ENCODE peak calls at places on chromosomes 12 and 14, in ten cellular contexts. One of them, this sample, is unnamed.

GRCh38 chr12:103529306-103529705 is 33.5 kb upstream of the C12orf42 start:
- DNase-seq in LoVo: no peak
- DNase-seq in germinal center: no peak
- DNase-seq in frontal cortex: no peak
- DNase-seq in NCI-H2029: no peak
- DNase-seq in activated CD4-positive, alpha-beta T cell treated with anti-CD3 and anti-CD28 coated beads, Interleukin-2, amount 50 U/mL, for 4 hours: no peak
- DNase-seq in HEK293T: no peak
- DNase-seq in GM23248: no peak
- DNase-seq in hypothalamus: no peak
- DNase-seq in midbrain: no peak
- DNase-seq in this sample: no peak

GRCh38 chr14:55705651-55706340 is 125.8 kb downstream of the KTN1 start:
- DNase-seq in LoVo: no peak
- DNase-seq in germinal center: no peak
- DNase-seq in frontal cortex: no peak
- DNase-seq in NCI-H2029: peak
- DNase-seq in activated CD4-positive, alpha-beta T cell treated with anti-CD3 and anti-CD28 coated beads, Interleukin-2, amount 50 U/mL, for 4 hours: no peak
- DNase-seq in HEK293T: no peak
- DNase-seq in GM23248: no peak
- DNase-seq in hypothalamus: no peak
- DNase-seq in midbrain: no peak
- DNase-seq in this sample: no peak

GRCh38 chr12:79850610-79851299 is 84.1 kb downstream of the PPP1R12A start:
- DNase-seq in LoVo: no peak
- DNase-seq in germinal center: no peak
- DNase-seq in frontal cortex: no peak
- DNase-seq in NCI-H2029: no peak
- DNase-seq in activated CD4-positive, alpha-beta T cell treated with anti-CD3 and anti-CD28 coated beads, Interleukin-2, amount 50 U/mL, for 4 hours: no peak
- DNase-seq in HEK293T: no peak
- DNase-seq in GM23248: no peak
- DNase-seq in hypothalamus: no peak
- DNase-seq in midbrain: no peak
- DNase-seq in this sample: no peak

GRCh38 chr14:93976477-93977057 is at the start of gene ASB2:
- DNase-seq in LoVo: no peak
- DNase-seq in germinal center: peak
- DNase-seq in frontal cortex: no peak
- DNase-seq in NCI-H2029: no peak
- DNase-seq in activated CD4-positive, alpha-beta T cell treated with anti-CD3 and anti-CD28 coated beads, Interleukin-2, amount 50 U/mL, for 4 hours: no peak
- DNase-seq in HEK293T: no peak
- DNase-seq in GM23248: no peak
- DNase-seq in hypothalamus: no peak
- DNase-seq in midbrain: no peak
- DNase-seq in this sample: peak

GRCh38 chr12:45893240-45893639 is 97.1 kb downstream of the SCAF11 start:
- DNase-seq in LoVo: no peak
- DNase-seq in germinal center: no peak
- DNase-seq in frontal cortex: no peak
- DNase-seq in NCI-H2029: no peak
- DNase-seq in activated CD4-positive, alpha-beta T cell treated with anti-CD3 and anti-CD28 coated beads, Interleukin-2, amount 50 U/mL, for 4 hours: no peak
- DNase-seq in HEK293T: peak
- DNase-seq in GM23248: peak
- DNase-seq in hypothalamus: no peak
- DNase-seq in midbrain: peak
- DNase-seq in this sample: no peak

GRCh38 chr12:57215668-57216013 is 953 bp upstream of the NXPH4 start:
- DNase-seq in LoVo: no peak
- DNase-seq in germinal center: peak
- DNase-seq in frontal cortex: no peak
- DNase-seq in NCI-H2029: no peak
- DNase-seq in activated CD4-positive, alpha-beta T cell treated with anti-CD3 and anti-CD28 coated beads, Interleukin-2, amount 50 U/mL, for 4 hours: no peak
- DNase-seq in HEK293T: no peak
- DNase-seq in GM23248: peak
- DNase-seq in hypothalamus: no peak
- DNase-seq in midbrain: no peak
- DNase-seq in this sample: no peak

GRCh38 chr12:128747441-128747840 is 76.3 kb downstream of the SLC15A4 start:
- DNase-seq in LoVo: no peak
- DNase-seq in germinal center: no peak
- DNase-seq in frontal cortex: no peak
- DNase-seq in NCI-H2029: no peak
- DNase-seq in activated CD4-positive, alpha-beta T cell treated with anti-CD3 and anti-CD28 coated beads, Interleukin-2, amount 50 U/mL, for 4 hours: no peak
- DNase-seq in HEK293T: no peak
- DNase-seq in GM23248: no peak
- DNase-seq in hypothalamus: no peak
- DNase-seq in midbrain: no peak
- DNase-seq in this sample: no peak

GRCh38 chr14:33776871-33777270 is 174.0 kb downstream of the EGLN3 start:
- DNase-seq in LoVo: no peak
- DNase-seq in germinal center: no peak
- DNase-seq in frontal cortex: no peak
- DNase-seq in NCI-H2029: no peak
- DNase-seq in activated CD4-positive, alpha-beta T cell treated with anti-CD3 and anti-CD28 coated beads, Interleukin-2, amount 50 U/mL, for 4 hours: no peak
- DNase-seq in HEK293T: no peak
- DNase-seq in GM23248: no peak
- DNase-seq in hypothalamus: no peak
- DNase-seq in midbrain: no peak
- DNase-seq in this sample: no peak

GRCh38 chr12:130966443-130967030 is 12.8 kb downstream of the ADGRD1 start:
- DNase-seq in LoVo: no peak
- DNase-seq in germinal center: no peak
- DNase-seq in frontal cortex: no peak
- DNase-seq in NCI-H2029: no peak
- DNase-seq in activated CD4-positive, alpha-beta T cell treated with anti-CD3 and anti-CD28 coated beads, Interleukin-2, amount 50 U/mL, for 4 hours: no peak
- DNase-seq in HEK293T: no peak
- DNase-seq in GM23248: no peak
- DNase-seq in hypothalamus: no peak
- DNase-seq in midbrain: no peak
- DNase-seq in this sample: no peak

GRCh38 chr14:104717137-104717536 is 6.9 kb upstream of the ADSS1 start:
- DNase-seq in LoVo: no peak
- DNase-seq in germinal center: no peak
- DNase-seq in frontal cortex: no peak
- DNase-seq in NCI-H2029: no peak
- DNase-seq in activated CD4-positive, alpha-beta T cell treated with anti-CD3 and anti-CD28 coated beads, Interleukin-2, amount 50 U/mL, for 4 hours: no peak
- DNase-seq in HEK293T: no peak
- DNase-seq in GM23248: no peak
- DNase-seq in hypothalamus: no peak
- DNase-seq in midbrain: no peak
- DNase-seq in this sample: no peak

GRCh38 chr12:113610698-113611097 is 139.0 kb upstream of the LHX5 start:
- DNase-seq in LoVo: no peak
- DNase-seq in germinal center: no peak
- DNase-seq in frontal cortex: no peak
- DNase-seq in NCI-H2029: no peak
- DNase-seq in activated CD4-positive, alpha-beta T cell treated with anti-CD3 and anti-CD28 coated beads, Interleukin-2, amount 50 U/mL, for 4 hours: no peak
- DNase-seq in HEK293T: no peak
- DNase-seq in GM23248: no peak
- DNase-seq in hypothalamus: no peak
- DNase-seq in midbrain: no peak
- DNase-seq in this sample: no peak

GRCh38 chr12:26874501-26875296 is 41.7 kb upstream of the ITPR2 start:
- DNase-seq in LoVo: no peak
- DNase-seq in germinal center: no peak
- DNase-seq in frontal cortex: no peak
- DNase-seq in NCI-H2029: no peak
- DNase-seq in activated CD4-positive, alpha-beta T cell treated with anti-CD3 and anti-CD28 coated beads, Interleukin-2, amount 50 U/mL, for 4 hours: no peak
- DNase-seq in HEK293T: no peak
- DNase-seq in GM23248: no peak
- DNase-seq in hypothalamus: no peak
- DNase-seq in midbrain: no peak
- DNase-seq in this sample: no peak

GRCh38 chr12:49059063-49059384 is 1.6 kb downstream of the KMT2D start:
- DNase-seq in LoVo: no peak
- DNase-seq in germinal center: no peak
- DNase-seq in frontal cortex: no peak
- DNase-seq in NCI-H2029: no peak
- DNase-seq in activated CD4-positive, alpha-beta T cell treated with anti-CD3 and anti-CD28 coated beads, Interleukin-2, amount 50 U/mL, for 4 hours: no peak
- DNase-seq in HEK293T: no peak
- DNase-seq in GM23248: peak
- DNase-seq in hypothalamus: no peak
- DNase-seq in midbrain: no peak
- DNase-seq in this sample: no peak

GRCh38 chr12:13049816-13050215 is 5.6 kb downstream of the FAM234B start:
- DNase-seq in LoVo: no peak
- DNase-seq in germinal center: no peak
- DNase-seq in frontal cortex: no peak
- DNase-seq in NCI-H2029: no peak
- DNase-seq in activated CD4-positive, alpha-beta T cell treated with anti-CD3 and anti-CD28 coated beads, Interleukin-2, amount 50 U/mL, for 4 hours: no peak
- DNase-seq in HEK293T: no peak
- DNase-seq in GM23248: peak
- DNase-seq in hypothalamus: no peak
- DNase-seq in midbrain: no peak
- DNase-seq in this sample: no peak

GRCh38 chr14:94110552-94111181 is at the start of gene IFI27:
- DNase-seq in LoVo: peak
- DNase-seq in germinal center: no peak
- DNase-seq in frontal cortex: peak
- DNase-seq in NCI-H2029: peak
- DNase-seq in activated CD4-positive, alpha-beta T cell treated with anti-CD3 and anti-CD28 coated beads, Interleukin-2, amount 50 U/mL, for 4 hours: no peak
- DNase-seq in HEK293T: no peak
- DNase-seq in GM23248: peak
- DNase-seq in hypothalamus: no peak
- DNase-seq in midbrain: no peak
- DNase-seq in this sample: no peak

GRCh38 chr12:44127966-44128365 is 292.1 kb downstream of the TMEM117 start:
- DNase-seq in LoVo: no peak
- DNase-seq in germinal center: no peak
- DNase-seq in frontal cortex: no peak
- DNase-seq in NCI-H2029: no peak
- DNase-seq in activated CD4-positive, alpha-beta T cell treated with anti-CD3 and anti-CD28 coated beads, Interleukin-2, amount 50 U/mL, for 4 hours: no peak
- DNase-seq in HEK293T: no peak
- DNase-seq in GM23248: no peak
- DNase-seq in hypothalamus: no peak
- DNase-seq in midbrain: peak
- DNase-seq in this sample: no peak

GRCh38 chr12:25819713-25820112 is 138.8 kb upstream of the RASSF8 start:
- DNase-seq in LoVo: no peak
- DNase-seq in germinal center: no peak
- DNase-seq in frontal cortex: no peak
- DNase-seq in NCI-H2029: no peak
- DNase-seq in activated CD4-positive, alpha-beta T cell treated with anti-CD3 and anti-CD28 coated beads, Interleukin-2, amount 50 U/mL, for 4 hours: no peak
- DNase-seq in HEK293T: no peak
- DNase-seq in GM23248: no peak
- DNase-seq in hypothalamus: no peak
- DNase-seq in midbrain: no peak
- DNase-seq in this sample: no peak

GRCh38 chr14:34262511-34262910 is 199.5 kb downstream of the SPTSSA start:
- DNase-seq in LoVo: no peak
- DNase-seq in germinal center: no peak
- DNase-seq in frontal cortex: no peak
- DNase-seq in NCI-H2029: no peak
- DNase-seq in activated CD4-positive, alpha-beta T cell treated with anti-CD3 and anti-CD28 coated beads, Interleukin-2, amount 50 U/mL, for 4 hours: no peak
- DNase-seq in HEK293T: no peak
- DNase-seq in GM23248: no peak
- DNase-seq in hypothalamus: no peak
- DNase-seq in midbrain: no peak
- DNase-seq in this sample: no peak

GRCh38 chr12:47383942-47384341 is 304.2 kb upstream of the AMIGO2 start:
- DNase-seq in LoVo: no peak
- DNase-seq in germinal center: no peak
- DNase-seq in frontal cortex: no peak
- DNase-seq in NCI-H2029: peak
- DNase-seq in activated CD4-positive, alpha-beta T cell treated with anti-CD3 and anti-CD28 coated beads, Interleukin-2, amount 50 U/mL, for 4 hours: no peak
- DNase-seq in HEK293T: no peak
- DNase-seq in GM23248: peak
- DNase-seq in hypothalamus: no peak
- DNase-seq in midbrain: no peak
- DNase-seq in this sample: no peak

GRCh38 chr14:88269816-88270416 is 53.2 kb downstream of the KCNK10 start:
- DNase-seq in LoVo: no peak
- DNase-seq in germinal center: no peak
- DNase-seq in frontal cortex: no peak
- DNase-seq in NCI-H2029: no peak
- DNase-seq in activated CD4-positive, alpha-beta T cell treated with anti-CD3 and anti-CD28 coated beads, Interleukin-2, amount 50 U/mL, for 4 hours: no peak
- DNase-seq in HEK293T: no peak
- DNase-seq in GM23248: no peak
- DNase-seq in hypothalamus: no peak
- DNase-seq in midbrain: no peak
- DNase-seq in this sample: no peak

GRCh38 chr12:72006766-72007165 is 68.1 kb downstream of the TPH2 start:
- DNase-seq in LoVo: no peak
- DNase-seq in germinal center: no peak
- DNase-seq in frontal cortex: no peak
- DNase-seq in NCI-H2029: no peak
- DNase-seq in activated CD4-positive, alpha-beta T cell treated with anti-CD3 and anti-CD28 coated beads, Interleukin-2, amount 50 U/mL, for 4 hours: no peak
- DNase-seq in HEK293T: no peak
- DNase-seq in GM23248: no peak
- DNase-seq in hypothalamus: no peak
- DNase-seq in midbrain: no peak
- DNase-seq in this sample: no peak

GRCh38 chr14:104732931-104733681 is 9.1 kb downstream of the ADSS1 start:
- DNase-seq in LoVo: no peak
- DNase-seq in germinal center: no peak
- DNase-seq in frontal cortex: no peak
- DNase-seq in NCI-H2029: no peak
- DNase-seq in activated CD4-positive, alpha-beta T cell treated with anti-CD3 and anti-CD28 coated beads, Interleukin-2, amount 50 U/mL, for 4 hours: no peak
- DNase-seq in HEK293T: no peak
- DNase-seq in GM23248: no peak
- DNase-seq in hypothalamus: no peak
- DNase-seq in midbrain: no peak
- DNase-seq in this sample: no peak

GRCh38 chr12:43285248-43285647 is 266.8 kb downstream of the ADAMTS20 start:
- DNase-seq in LoVo: no peak
- DNase-seq in germinal center: no peak
- DNase-seq in frontal cortex: no peak
- DNase-seq in NCI-H2029: no peak
- DNase-seq in activated CD4-positive, alpha-beta T cell treated with anti-CD3 and anti-CD28 coated beads, Interleukin-2, amount 50 U/mL, for 4 hours: no peak
- DNase-seq in HEK293T: no peak
- DNase-seq in GM23248: peak
- DNase-seq in hypothalamus: no peak
- DNase-seq in midbrain: no peak
- DNase-seq in this sample: no peak

GRCh38 chr12:93080994-93081809 is 152.1 kb upstream of the EEA1 start:
- DNase-seq in LoVo: no peak
- DNase-seq in germinal center: no peak
- DNase-seq in frontal cortex: no peak
- DNase-seq in NCI-H2029: no peak
- DNase-seq in activated CD4-positive, alpha-beta T cell treated with anti-CD3 and anti-CD28 coated beads, Interleukin-2, amount 50 U/mL, for 4 hours: no peak
- DNase-seq in HEK293T: no peak
- DNase-seq in GM23248: no peak
- DNase-seq in hypothalamus: no peak
- DNase-seq in midbrain: no peak
- DNase-seq in this sample: no peak

GRCh38 chr14:67784244-67784823 is 32.1 kb downstream of the ZFYVE26 start:
- DNase-seq in LoVo: no peak
- DNase-seq in germinal center: no peak
- DNase-seq in frontal cortex: no peak
- DNase-seq in NCI-H2029: no peak
- DNase-seq in activated CD4-positive, alpha-beta T cell treated with anti-CD3 and anti-CD28 coated beads, Interleukin-2, amount 50 U/mL, for 4 hours: no peak
- DNase-seq in HEK293T: no peak
- DNase-seq in GM23248: no peak
- DNase-seq in hypothalamus: no peak
- DNase-seq in midbrain: no peak
- DNase-seq in this sample: no peak

GRCh38 chr12:75334384-75335030 is at the start of gene GLIPR1L1:
- DNase-seq in LoVo: peak
- DNase-seq in germinal center: peak
- DNase-seq in frontal cortex: peak
- DNase-seq in NCI-H2029: peak
- DNase-seq in activated CD4-positive, alpha-beta T cell treated with anti-CD3 and anti-CD28 coated beads, Interleukin-2, amount 50 U/mL, for 4 hours: peak
- DNase-seq in HEK293T: peak
- DNase-seq in GM23248: peak
- DNase-seq in hypothalamus: peak
- DNase-seq in midbrain: peak
- DNase-seq in this sample: peak

GRCh38 chr14:99668307-99668997 is 15.6 kb upstream of the CYP46A1 start:
- DNase-seq in LoVo: no peak
- DNase-seq in germinal center: no peak
- DNase-seq in frontal cortex: no peak
- DNase-seq in NCI-H2029: no peak
- DNase-seq in activated CD4-positive, alpha-beta T cell treated with anti-CD3 and anti-CD28 coated beads, Interleukin-2, amount 50 U/mL, for 4 hours: no peak
- DNase-seq in HEK293T: no peak
- DNase-seq in GM23248: no peak
- DNase-seq in hypothalamus: no peak
- DNase-seq in midbrain: no peak
- DNase-seq in this sample: no peak

GRCh38 chr12:52146822-52147366 is 44.9 kb downstream of the KRT80 start:
- DNase-seq in LoVo: no peak
- DNase-seq in germinal center: no peak
- DNase-seq in frontal cortex: no peak
- DNase-seq in NCI-H2029: no peak
- DNase-seq in activated CD4-positive, alpha-beta T cell treated with anti-CD3 and anti-CD28 coated beads, Interleukin-2, amount 50 U/mL, for 4 hours: no peak
- DNase-seq in HEK293T: no peak
- DNase-seq in GM23248: peak
- DNase-seq in hypothalamus: no peak
- DNase-seq in midbrain: no peak
- DNase-seq in this sample: no peak